ENCODE peak calls at places on chromosome 12, in six cellular contexts. Q, T, Y, P, M and F are unnamed samples.

GRCh38 chr12:11209098-11209497 is 22.4 kb upstream of the TAS2R42 start:
- DNase-seq in Y (no peak), M (no peak), P (no peak), T (peak), Q (no peak), F (no peak)

GRCh38 chr12:66032739-66033138 is 97.8 kb downstream of the LLPH start:
- DNase-seq in M (no peak), P (no peak), T (no peak), Q (no peak), Y (no peak), F (no peak)

GRCh38 chr12:8033153-8034044 is 883 bp downstream of the FOXJ2 start:
- DNase-seq in Q (peak), T (no peak), M (peak), P (no peak), Y (no peak), F (peak)

GRCh38 chr12:106228320-106228710 is 19.5 kb downstream of the CKAP4 start:
- DNase-seq in Q (no peak), P (no peak), M (no peak), Y (no peak), T (no peak), F (no peak)

GRCh38 chr12:50174971-50175715 is 8.0 kb upstream of the CERS5 start:
- DNase-seq in T (peak), Y (no peak), Q (no peak), P (no peak), M (peak), F (no peak)

GRCh38 chr12:22416831-22417230 is 82.3 kb upstream of the ST8SIA1 start:
- DNase-seq in P (no peak), T (no peak), Q (no peak), M (no peak), Y (no peak), F (no peak)

GRCh38 chr12:51976376-51977160 is 25.1 kb downstream of the ACVR1B start:
- DNase-seq in T (peak), P (no peak), Y (no peak), Q (no peak), M (no peak), F (no peak)

GRCh38 chr12:96743606-96744005 is 163.5 kb upstream of the NEDD1 start:
- DNase-seq in P (no peak), T (no peak), M (no peak), Q (no peak), Y (no peak), F (no peak)

GRCh38 chr12:115207216-115207915 is 523.4 kb upstream of the TBX3 start:
- DNase-seq in M (no peak), Y (no peak), P (no peak), Q (no peak), T (no peak), F (no peak)

GRCh38 chr12:44716681-44717080 is 159.4 kb downstream of the NELL2 start:
- DNase-seq in T (no peak), Q (no peak), P (no peak), Y (no peak), M (no peak), F (no peak)

GRCh38 chr12:122022393-122023338 is 982 bp downstream of the BCL7A start:
- DNase-seq in P (peak), T (no peak), Y (no peak), M (peak), Q (no peak), F (no peak)

GRCh38 chr12:15721716-15722115 is 67.5 kb downstream of the EPS8 start:
- DNase-seq in Q (no peak), Y (no peak), T (no peak), M (no peak), P (no peak), F (no peak)

GRCh38 chr12:119631930-119632678 is 35.8 kb upstream of the PRKAB1 start:
- DNase-seq in T (peak), M (no peak), Q (no peak), P (no peak), Y (no peak), F (no peak)

GRCh38 chr12:71128191-71128590 is 29.6 kb downstream of the TSPAN8 start:
- DNase-seq in Q (no peak), T (no peak), M (no peak), Y (no peak), P (no peak), F (no peak)

GRCh38 chr12:19779393-19780056 is 340.2 kb downstream of the AEBP2 start:
- DNase-seq in Q (no peak), T (no peak), Y (no peak), P (peak), M (no peak), F (no peak)

GRCh38 chr12:99553461-99553860 is 94.1 kb upstream of the GARIN6 start:
- DNase-seq in P (no peak), M (no peak), T (no peak), Y (no peak), Q (no peak), F (no peak)

GRCh38 chr12:47808574-47809380 is 10.9 kb downstream of the HDAC7 start:
- DNase-seq in T (no peak), M (peak), P (no peak), Y (no peak), Q (no peak), F (no peak)

GRCh38 chr12:65656156-65656885 is 168.0 kb upstream of the HMGA2 start:
- DNase-seq in M (no peak), T (no peak), Y (no peak), Q (no peak), P (no peak), F (no peak)

DNA sequence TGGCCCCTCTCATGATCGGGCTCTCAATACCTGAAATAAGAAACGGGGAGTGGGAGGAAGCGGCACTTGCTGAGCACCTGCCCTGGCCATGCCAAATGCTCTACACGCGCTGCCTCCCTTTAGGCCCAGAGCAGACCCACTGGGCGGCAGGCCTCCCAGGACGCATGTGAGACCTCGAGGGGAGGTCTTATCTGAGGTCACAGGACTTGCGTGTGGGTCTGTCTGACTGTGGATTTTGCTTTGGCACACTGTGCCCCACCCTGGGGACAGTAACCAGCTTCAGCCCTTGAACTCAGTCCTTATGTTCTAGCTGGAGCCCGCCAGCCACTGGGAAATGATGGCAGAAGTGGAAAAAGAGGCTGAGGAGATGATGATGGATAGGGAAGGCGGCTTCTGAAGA is 91.8 kb downstream of the RBM19 start:
- DNase-seq in Q (no peak), M (no peak), P (no peak), Y (no peak), T (no peak), F (no peak)
- TF ChIP-seq POLR2A in Q (no peak), M (no peak), P (no peak), Y (no peak), T (no peak), F (no peak)

GRCh38 chr12:14714437-14714836 is 18.0 kb upstream of the GUCY2C start:
- DNase-seq in Y (no peak), T (no peak), M (no peak), Q (no peak), P (no peak), F (no peak)
- TF ChIP-seq TAF1 in Y (no peak), T (no peak), M (no peak), Q (no peak), P (no peak), F (no peak)

DNA sequence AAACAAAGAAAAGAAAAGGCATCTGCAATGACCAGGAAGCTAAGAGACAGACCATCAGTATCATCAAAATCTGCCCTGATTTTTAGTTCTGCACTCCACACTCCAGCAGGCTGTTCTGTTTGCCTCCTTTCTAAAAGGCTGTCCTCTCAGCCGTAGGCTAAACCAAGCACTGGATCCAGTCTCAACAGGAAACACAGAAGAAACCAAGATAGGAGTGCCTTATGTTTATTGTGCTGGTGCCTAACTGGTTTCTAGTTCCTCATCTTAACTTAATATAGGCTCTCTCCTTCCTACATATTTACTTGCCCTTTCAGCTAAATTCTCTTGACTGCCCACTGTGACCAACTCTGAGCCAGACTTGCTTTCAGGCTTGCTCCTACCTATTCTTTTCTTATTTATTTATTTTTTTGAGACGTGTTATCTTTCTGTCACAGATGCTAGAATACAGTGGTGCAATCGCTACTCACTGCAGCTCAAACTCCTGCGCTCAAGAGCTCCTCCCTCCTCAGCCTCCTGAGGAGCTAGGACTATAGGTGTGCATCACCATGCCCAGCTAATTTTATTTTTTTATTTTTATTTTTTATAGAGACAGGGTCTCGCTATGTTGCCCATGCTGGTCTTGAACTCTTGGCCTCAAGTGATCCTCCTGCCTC is 30.8 kb downstream of the GALNT4 start:
- DNase-seq in P (no peak), T (no peak), Y (no peak), Q (no peak), M (no peak), F (no peak)
- TF ChIP-seq POLR2AphosphoS5 in P (no peak), T (no peak), Y (no peak), Q (no peak), M (no peak), F (no peak)

DNA sequence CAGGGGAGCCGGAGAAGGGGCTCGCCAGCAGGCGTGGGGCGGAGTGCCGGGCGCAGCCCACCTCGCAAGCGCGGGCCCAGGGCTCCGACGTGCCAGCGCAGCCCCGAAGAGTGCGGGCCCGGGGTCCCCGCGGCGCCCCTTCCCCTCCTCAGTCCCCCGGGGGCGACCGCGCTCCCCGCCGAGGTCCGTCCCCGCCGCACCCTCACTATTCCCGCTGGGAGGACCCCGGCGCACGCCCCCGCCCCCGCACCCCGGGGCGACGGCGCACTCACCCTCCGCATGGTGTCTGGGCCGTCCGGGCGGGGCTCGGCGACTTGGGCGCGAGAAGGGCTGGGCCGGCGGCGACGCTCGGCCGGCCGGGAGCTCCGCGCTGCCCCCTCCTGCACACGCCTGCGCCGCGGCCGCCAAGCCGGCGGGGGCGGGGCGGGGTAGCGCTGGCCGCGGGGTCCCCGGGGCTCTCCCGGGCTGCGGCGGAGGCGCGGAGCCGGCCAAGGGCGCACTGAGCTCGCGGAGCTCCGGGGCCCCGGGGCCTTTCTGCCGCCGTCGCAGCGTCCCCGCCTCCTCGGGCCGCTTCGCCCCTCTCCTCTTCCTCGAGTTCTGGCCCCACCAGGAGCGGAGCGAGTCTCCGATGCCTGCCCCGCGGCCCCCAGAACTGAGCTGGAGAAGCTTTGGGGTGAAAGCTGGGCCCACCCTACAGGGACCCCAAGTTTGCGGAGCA is 130.0 kb downstream of the NDUFA12 start:
- DNase-seq in T (no peak), P (peak), Q (peak), M (peak), Y (no peak), F (peak)
- TF ChIP-seq POLR2A in T (no peak), P (no peak), Q (peak), M (no peak), Y (peak), F (peak)

GRCh38 chr12:123149828-123150272 is 1.0 kb downstream of the PITPNM2 start:
- DNase-seq in M (no peak), T (no peak), Q (no peak), P (no peak), Y (no peak), F (no peak)
- TF ChIP-seq TAF1 in M (no peak), T (no peak), Q (no peak), P (no peak), Y (no peak), F (no peak)